ENCODE peak calls at places on chromosomes 6 and 20, in eight cellular contexts. O is NB4, T is RWPE1, M is endothelial cell, G is left lung, U is tibial nerve, W is neural crest cell, Q is right lobe of liver. A is an unnamed sample.

GRCh38 chr20:41135187-41135887 is 2.0 kb upstream of the PLCG1 start:
- DNase-seq in G (no peak), M (peak), W (peak), O (peak), T (peak), Q (no peak), U (no peak), A (no peak)

GRCh38 chr6:169903122-169903521 is 151.7 kb downstream of the ERMARD start:
- DNase-seq in G (no peak), W (no peak), Q (no peak), M (no peak), U (no peak), O (no peak), T (no peak), A (no peak)

GRCh38 chr20:9075264-9076095 is 6.6 kb downstream of the PLCB4 start:
- DNase-seq in T (no peak), G (no peak), M (no peak), Q (no peak), U (no peak), W (no peak), O (no peak), A (no peak)

GRCh38 chr20:25738198-25738597 is 41.5 kb upstream of the ZNF337 start:
- DNase-seq in M (no peak), W (no peak), O (no peak), Q (no peak), T (peak), U (no peak), G (no peak), A (no peak)

GRCh38 chr6:34044945-34045595 is 100.8 kb downstream of the GRM4 start:
- DNase-seq in M (no peak), W (no peak), U (no peak), O (no peak), T (no peak), Q (no peak), G (no peak), A (no peak)

GRCh38 chr6:47780510-47781356 is 1.1 kb upstream of the OPN5 start:
- DNase-seq in T (peak), G (no peak), W (peak), M (peak), U (no peak), O (peak), Q (no peak), A (no peak)

GRCh38 chr6:75602164-75602896 is 650 bp downstream of the SENP6 start:
- DNase-seq in W (peak), U (no peak), G (peak), M (peak), Q (peak), T (peak), O (peak), A (no peak)

GRCh38 chr20:35776513-35777101 is 4.8 kb downstream of the PHF20 start:
- DNase-seq in G (no peak), W (no peak), U (peak), Q (no peak), T (no peak), O (no peak), M (no peak), A (no peak)

GRCh38 chr20:61722146-61722678 is 343.5 kb downstream of the TAF4 start:
- DNase-seq in Q (no peak), G (no peak), U (no peak), W (no peak), T (no peak), O (no peak), M (no peak), A (no peak)

GRCh38 chr6:149046164-149046821 is 271.2 kb upstream of the TAB2 start:
- DNase-seq in W (no peak), T (no peak), O (no peak), U (no peak), M (no peak), G (no peak), Q (no peak), A (no peak)

GRCh38 chr6:6811151-6812002 is 222.9 kb downstream of the LY86 start:
- DNase-seq in O (peak), W (no peak), Q (peak), G (no peak), U (no peak), M (peak), T (peak), A (no peak)

GRCh38 chr6:150627601-150628012 is 27.9 kb downstream of the PLEKHG1 start:
- DNase-seq in W (no peak), Q (no peak), O (no peak), T (no peak), U (no peak), M (no peak), G (no peak), A (no peak)

GRCh38 chr20:53899351-53900167 is 170.8 kb downstream of the BCAS1 start:
- DNase-seq in O (peak), U (no peak), M (no peak), T (peak), W (no peak), G (no peak), Q (no peak), A (no peak)

GRCh38 chr6:45464685-45465084 is 87.0 kb upstream of the SUPT3H start:
- DNase-seq in U (no peak), Q (no peak), G (no peak), O (no peak), W (no peak), T (no peak), M (no peak), A (no peak)

GRCh38 chr20:55417797-55418196 is 587.5 kb downstream of the CBLN4 start:
- DNase-seq in W (no peak), O (no peak), U (no peak), G (no peak), M (no peak), Q (no peak), T (no peak), A (no peak)

GRCh38 chr20:61159940-61160688 is 91.9 kb upstream of the CDH4 start:
- DNase-seq in G (no peak), Q (no peak), M (no peak), O (no peak), T (no peak), W (no peak), U (no peak), A (no peak)

GRCh38 chr6:111175135-111175534 is 87.8 kb downstream of the SLC16A10 start:
- DNase-seq in W (no peak), Q (no peak), T (no peak), O (peak), U (no peak), M (no peak), G (no peak), A (no peak)

DNA sequence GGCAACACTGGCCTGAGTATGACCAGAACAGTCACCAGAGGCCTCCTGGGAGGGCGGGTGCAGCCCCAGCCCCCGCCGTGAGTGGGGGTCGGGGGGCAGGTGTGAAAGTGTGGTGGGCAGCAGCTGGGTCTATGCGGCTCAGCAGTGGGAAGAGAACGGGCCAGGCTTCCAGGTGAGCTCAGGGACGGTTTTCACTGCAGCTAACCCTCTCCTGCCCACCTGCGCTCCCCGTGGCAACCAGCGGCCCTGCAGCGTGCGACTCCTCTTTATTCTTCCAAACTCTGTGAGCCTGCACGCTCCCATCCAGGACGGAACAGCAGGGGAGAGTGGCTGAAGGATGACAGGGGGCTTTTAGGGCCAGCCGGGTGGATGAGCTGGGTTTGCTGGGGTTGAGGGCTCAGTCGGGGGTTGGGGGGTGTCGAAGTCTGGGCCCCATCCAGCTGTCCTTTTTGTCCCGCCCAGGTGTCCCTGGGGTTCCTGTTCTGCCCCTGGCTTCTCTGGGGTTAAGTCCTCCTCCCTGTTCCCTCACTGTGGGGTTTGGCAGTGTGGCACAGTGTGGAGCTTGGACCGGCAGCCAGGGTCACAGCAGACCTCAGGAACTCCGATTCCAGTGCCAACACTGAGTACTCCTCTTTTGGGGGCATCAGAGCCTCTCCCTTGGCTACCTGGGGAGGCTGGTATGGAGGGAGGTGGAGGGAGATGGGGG is 859 bp upstream of the BIRC7 start:
- DNase-seq in Q (no peak), W (no peak), U (no peak), O (no peak), M (peak), T (peak), G (no peak), A (no peak)
- TF ChIP-seq CTCF in Q (peak), W (peak), U (no peak), O (no peak), M (peak), T (peak), G (no peak), A (no peak)

GRCh38 chr20:4896971-4897497 is 104.3 kb downstream of the SLC23A2 start:
- DNase-seq in T (no peak), M (no peak), G (no peak), W (no peak), O (peak), U (no peak), Q (no peak), A (no peak)
- TF ChIP-seq CTCF in T (no peak), M (no peak), G (no peak), W (peak), O (peak), U (no peak), Q (no peak), A (no peak)

GRCh38 chr20:1392443-1392692 is 486 bp downstream of the FKBP1A start:
- DNase-seq in W (no peak), G (no peak), U (no peak), Q (no peak), O (peak), T (no peak), M (no peak), A (no peak)

GRCh38 chr20:1393507-1393882 is 641 bp upstream of the FKBP1A start:
- DNase-seq in T (no peak), G (no peak), M (no peak), Q (no peak), U (no peak), O (no peak), W (no peak), A (no peak)

GRCh38 chr20:1390552-1391403 is 2.1 kb downstream of the FKBP1A start:
- DNase-seq in G (no peak), O (no peak), Q (no peak), W (no peak), T (no peak), M (no peak), U (no peak), A (no peak)

GRCh38 chr20:1391640-1392442 is 1.0 kb downstream of the FKBP1A start:
- DNase-seq in W (no peak), G (peak), U (no peak), T (no peak), O (peak), Q (no peak), M (peak), A (no peak)

GRCh38 chr20:1392693-1393506 is at the start of gene FKBP1A:
- DNase-seq in T (peak), M (peak), Q (peak), O (peak), G (peak), W (peak), U (peak), A (peak)
- TF ChIP-seq CTCF in T (no peak), M (no peak), Q (peak), O (no peak), G (peak), W (peak), U (peak), A (peak)

DNA sequence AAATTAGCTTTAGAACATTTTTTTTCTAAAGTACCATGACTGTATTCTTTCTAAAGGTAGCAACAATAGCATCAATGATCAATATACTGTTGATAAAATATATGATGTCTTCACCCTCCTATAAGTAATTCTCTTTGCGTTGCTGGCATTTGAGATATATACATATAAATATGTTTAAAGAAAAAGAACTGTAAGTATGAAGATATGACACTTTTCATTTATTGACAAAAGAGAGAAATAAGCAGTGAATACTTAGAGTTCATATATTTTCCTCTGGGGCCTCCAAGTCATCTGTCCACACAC is 49.4 kb upstream of the SCGN start:
- DNase-seq in W (no peak), Q (no peak), O (no peak), G (no peak), U (no peak), T (no peak), M (no peak), A (no peak)
- TF ChIP-seq CTCF in W (no peak), Q (no peak), O (no peak), G (no peak), U (no peak), T (peak), M (no peak), A (no peak)

GRCh38 chr20:44810391-44811149 is at the start of gene RIMS4:
- DNase-seq in O (no peak), M (peak), U (no peak), W (peak), Q (no peak), T (no peak), G (no peak), A (no peak)
- TF ChIP-seq CTCF in O (no peak), M (no peak), U (no peak), W (no peak), Q (no peak), T (no peak), G (no peak), A (no peak)

GRCh38 chr6:5259428-5259827 is 1.3 kb downstream of the LYRM4 start:
- DNase-seq in W (no peak), T (no peak), U (no peak), O (no peak), G (no peak), M (no peak), Q (no peak), A (no peak)

GRCh38 chr6:5257400-5257799 is 3.4 kb downstream of the LYRM4 start:
- DNase-seq in M (no peak), U (no peak), T (no peak), G (no peak), W (no peak), Q (no peak), O (no peak), A (no peak)

GRCh38 chr6:5261545-5262109 is 314 bp downstream of the FARS2 start:
- DNase-seq in G (no peak), M (no peak), T (no peak), U (no peak), Q (no peak), W (no peak), O (no peak), A (no peak)

GRCh38 chr6:5260111-5260620 is 584 bp downstream of the LYRM4 start:
- DNase-seq in Q (peak), O (peak), U (no peak), T (peak), M (peak), W (peak), G (peak), A (peak)

GRCh38 chr6:5260661-5261544 is at the start of the genes FARS2 and LYRM4:
- DNase-seq in T (peak), M (peak), G (peak), W (peak), U (peak), O (peak), Q (peak), A (peak)
- TF ChIP-seq CTCF in T (no peak), M (no peak), G (no peak), W (peak), U (peak), O (no peak), Q (peak), A (no peak)

DNA sequence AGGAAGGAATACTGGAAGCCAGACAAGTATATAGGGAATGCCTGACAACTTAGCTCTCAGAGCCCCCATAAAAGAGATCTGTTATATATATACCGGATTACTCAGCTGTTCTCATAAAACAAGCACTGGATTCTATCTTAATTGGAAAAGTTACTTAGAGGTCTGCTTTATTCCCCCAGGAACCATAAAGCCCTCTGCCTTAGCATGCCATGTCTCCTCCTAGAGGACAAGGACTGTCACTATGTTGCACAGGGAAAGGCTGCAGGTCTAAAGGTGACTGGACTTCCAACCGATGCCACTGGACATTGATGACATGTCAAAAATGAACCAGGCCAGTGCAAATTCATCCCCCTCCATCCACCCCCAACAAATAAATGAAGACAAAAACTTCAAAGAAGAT is 6.4 kb downstream of the EXOC2 start:
- DNase-seq in U (no peak), T (no peak), Q (no peak), O (peak), G (no peak), M (no peak), W (no peak), A (no peak)
- TF ChIP-seq CTCF in U (no peak), T (no peak), Q (peak), O (peak), G (no peak), M (no peak), W (no peak), A (no peak)

GRCh38 chr6:146944809-146945208 is 259.4 kb upstream of the STXBP5 start:
- DNase-seq in T (no peak), M (no peak), O (no peak), W (no peak), Q (no peak), G (no peak), U (no peak), A (no peak)
- TF ChIP-seq CTCF in T (no peak), M (no peak), O (no peak), W (no peak), Q (no peak), G (no peak), U (no peak), A (no peak)

A was measured in esophagus squamous epithelium.